ENCODE peak calls at places on chromosomes 16 and 17, in ten cellular contexts. I is stimulated activated CD4-positive, alpha-beta T cell treated with anti-CD3 and anti-CD28 coated beads, Interleukin-2, amount 100 ng/mL, for 48 hours; B is hippocampal formation; J is HT1080; G is MM.1S; Z is stomach; K is tibial artery; A is OCI-LY7; P is GDM1; H is NCI-H1092. L is an unnamed sample.

GRCh38 chr16:49875812-49876715 is 20.2 kb upstream of the ZNF423 start:
- DNase-seq in I (no peak), B (no peak), J (no peak), G (no peak), Z (no peak), K (no peak), A (no peak), P (no peak), H (no peak), L (peak; percentile 59)

GRCh38 chr17:18228176-18228682 is 2.8 kb downstream of the LLGL1 start:
- DNase-seq in I (no peak), B (no peak), J (no peak), G (no peak), Z (no peak), K (no peak), A (no peak), P (no peak), H (no peak), L (no peak)

GRCh38 chr17:31216053-31216751 is 80.8 kb downstream of the OMG start:
- DNase-seq in I (no peak), B (peak; percentile 45), J (peak; percentile 40), G (peak; percentile 69), Z (no peak), K (no peak), A (peak; percentile 72), P (no peak), H (peak; percentile 2), L (no peak)

GRCh38 chr16:19599968-19600716 is 44.6 kb downstream of the VPS35L start:
- DNase-seq in I (no peak), B (no peak), J (no peak), G (no peak), Z (no peak), K (no peak), A (no peak), P (no peak), H (no peak), L (no peak)

GRCh38 chr17:2025220-2025621 is at the start of gene RTN4RL1:
- DNase-seq in I (no peak), B (peak; percentile 37), J (peak; percentile 75), G (peak; percentile 29), Z (peak; percentile 66), K (peak; percentile 68), A (peak; percentile 22), P (peak; percentile 66), H (no peak), L (peak; percentile 96)

GRCh38 chr16:72199938-72200337 is 28.0 kb upstream of the PMFBP1 start:
- DNase-seq in I (no peak), B (no peak), J (no peak), G (no peak), Z (no peak), K (no peak), A (no peak), P (no peak), H (no peak), L (no peak)

GRCh38 chr16:75244225-75244792 is 7.1 kb downstream of the BCAR1 start:
- DNase-seq in I (no peak), B (no peak), J (peak; percentile 57), G (no peak), Z (peak; percentile 79), K (peak; percentile 82), A (no peak), P (no peak), H (no peak), L (no peak)

GRCh38 chr17:45895304-45895968 is 1.1 kb downstream of the MAPT start:
- DNase-seq in I (no peak), B (peak; percentile 23), J (no peak), G (no peak), Z (no peak), K (no peak), A (no peak), P (no peak), H (peak; percentile 87), L (peak; percentile 54)

GRCh38 chr17:74521701-74522201 is 9.5 kb downstream of the CD300LB start:
- DNase-seq in I (no peak), B (no peak), J (no peak), G (no peak), Z (peak; percentile 25), K (no peak), A (no peak), P (no peak), H (no peak), L (no peak)

GRCh38 chr16:19380316-19380715 is 37.4 kb upstream of the TMC5 start:
- DNase-seq in I (no peak), B (no peak), J (no peak), G (peak; percentile 82), Z (no peak), K (no peak), A (peak; percentile 50), P (no peak), H (no peak), L (no peak)

GRCh38 chr16:70267516-70267915 is 15.8 kb upstream of the EXOSC6 start:
- DNase-seq in I (no peak), B (no peak), J (peak; percentile 40), G (no peak), Z (peak; percentile 35), K (no peak), A (peak; percentile 44), P (peak; percentile 0), H (no peak), L (peak; percentile 31)

GRCh38 chr16:59905131-59905530 is 1171.0 kb upstream of the GOT2 start:
- DNase-seq in I (no peak), B (no peak), J (no peak), G (no peak), Z (no peak), K (no peak), A (no peak), P (no peak), H (no peak), L (no peak)

GRCh38 chr16:73232555-73233422 is 184.9 kb upstream of the ZFHX3 start:
- DNase-seq in I (no peak), B (no peak), J (peak; percentile 72), G (no peak), Z (no peak), K (no peak), A (no peak), P (no peak), H (no peak), L (peak; percentile 20)

GRCh38 chr17:78368854-78369495 is 9.1 kb upstream of the SOCS3 start:
- DNase-seq in I (no peak), B (no peak), J (no peak), G (no peak), Z (no peak), K (no peak), A (no peak), P (no peak), H (no peak), L (no peak)

GRCh38 chr17:70987867-70988340 is 818.6 kb downstream of the KCNJ2 start:
- DNase-seq in I (no peak), B (no peak), J (no peak), G (peak; percentile 72), Z (no peak), K (no peak), A (no peak), P (no peak), H (no peak), L (no peak)

GRCh38 chr16:86651013-86651627 is 72.8 kb downstream of the FOXL1 start:
- DNase-seq in I (no peak), B (no peak), J (no peak), G (no peak), Z (no peak), K (no peak), A (no peak), P (no peak), H (no peak), L (no peak)

GRCh38 chr17:13016881-13017622 is 775 bp downstream of the ELAC2 start:
- DNase-seq in I (peak; percentile 13), B (no peak), J (no peak), G (no peak), Z (no peak), K (no peak), A (no peak), P (no peak), H (no peak), L (no peak)

GRCh38 chr17:43644081-43644480 is 17.6 kb downstream of the MEOX1 start:
- DNase-seq in I (no peak), B (no peak), J (no peak), G (no peak), Z (no peak), K (no peak), A (no peak), P (no peak), H (no peak), L (no peak)

GRCh38 chr17:83053021-83053778 is 26.2 kb upstream of the METRNL start:
- DNase-seq in I (no peak), B (no peak), J (no peak), G (no peak), Z (peak; percentile 28), K (no peak), A (no peak), P (no peak), H (no peak), L (no peak)

GRCh38 chr16:7115898-7116297 is 216.7 kb upstream of the RBFOX1 start:
- DNase-seq in I (no peak), B (no peak), J (no peak), G (no peak), Z (no peak), K (no peak), A (no peak), P (no peak), H (no peak), L (no peak)

GRCh38 chr17:75019710-75020109 is 7.2 kb downstream of the MRPL58 start:
- DNase-seq in I (no peak), B (peak; percentile 44), J (no peak), G (no peak), Z (no peak), K (no peak), A (no peak), P (no peak), H (no peak), L (no peak)

GRCh38 chr17:76262732-76263344 is 2.3 kb upstream of the UBALD2 start:
- DNase-seq in I (no peak), B (no peak), J (no peak), G (peak; percentile 89), Z (peak; percentile 80), K (no peak), A (peak; percentile 85), P (peak; percentile 65), H (no peak), L (no peak)

GRCh38 chr17:64765191-64765889 is 103.2 kb upstream of the SMURF2 start:
- DNase-seq in I (no peak), B (no peak), J (no peak), G (no peak), Z (no peak), K (no peak), A (no peak), P (no peak), H (no peak), L (no peak)

GRCh38 chr17:18261659-18262058 is 1.2 kb downstream of the MIEF2 start:
- DNase-seq in I (no peak), B (no peak), J (no peak), G (no peak), Z (no peak), K (no peak), A (no peak), P (no peak), H (no peak), L (no peak)

GRCh38 chr17:74671031-74671771 is 41.5 kb downstream of the CD300LF start:
- DNase-seq in I (peak; percentile 76), B (peak; percentile 19), J (peak; percentile 68), G (peak; percentile 8), Z (peak; percentile 64), K (peak; percentile 53), A (no peak), P (peak; percentile 10), H (no peak), L (peak; percentile 61)

GRCh38 chr17:29870836-29871430 is 59.1 kb downstream of the SSH2 start:
- DNase-seq in I (no peak), B (peak; percentile 59), J (no peak), G (no peak), Z (no peak), K (no peak), A (no peak), P (no peak), H (no peak), L (no peak)

GRCh38 chr16:4403133-4403949 is 13.1 kb downstream of the CORO7 start:
- DNase-seq in I (no peak), B (no peak), J (no peak), G (no peak), Z (no peak), K (no peak), A (no peak), P (no peak), H (no peak), L (no peak)

GRCh38 chr17:37239690-37240344 is 136.0 kb upstream of the C17orf78 start:
- DNase-seq in I (no peak), B (no peak), J (peak; percentile 13), G (peak; percentile 12), Z (no peak), K (no peak), A (peak; percentile 39), P (no peak), H (no peak), L (no peak)

L was measured in posterior cingulate gyrus.